ENCODE peak calls at places on chromosomes 7 and 10, in seven cellular contexts. B is activated CD8-positive, alpha-beta T cell treated with anti-CD3 and anti-CD28 coated beads, Interleukin-2, amount 10 ng/mL, durations not matched to agents 7 days and 5 days; R is nephron progenitor cell; O is left lobe of liver; F is T47D; E is neural crest cell; V is glutamatergic neuron. Y is an unnamed sample.

GRCh38 chr7:158759749-158760444 is 55.3 kb upstream of the NCAPG2 start:
- DNase-seq in B (peak; percentile 9), R (no peak), O (peak; percentile 14), F (no peak), E (no peak), V (no peak), Y (no peak)

GRCh38 chr7:132352774-132353173 is 223.5 kb downstream of the PLXNA4 start:
- DNase-seq in B (no peak), R (no peak), O (no peak), F (no peak), E (no peak), V (no peak), Y (no peak)

GRCh38 chr10:76973091-76973514 is 664.5 kb downstream of the KCNMA1 start:
- DNase-seq in B (no peak), R (no peak), O (no peak), F (no peak), E (no peak), V (no peak), Y (no peak)

GRCh38 chr7:157671358-157672255 is 334.8 kb downstream of the DNAJB6 start:
- DNase-seq in B (no peak), R (no peak), O (no peak), F (no peak), E (no peak), V (no peak), Y (peak; percentile 41)

GRCh38 chr10:50291261-50291850 is 40.0 kb upstream of the ASAH2 start:
- DNase-seq in B (no peak), R (no peak), O (no peak), F (no peak), E (no peak), V (no peak), Y (no peak)

GRCh38 chr10:83371696-83372490 is 767.4 kb upstream of the GHITM start:
- DNase-seq in B (no peak), R (no peak), O (no peak), F (no peak), E (no peak), V (no peak), Y (no peak)

GRCh38 chr7:155381852-155382801 is 75.8 kb upstream of the EN2 start:
- DNase-seq in B (no peak), R (peak; percentile 52), O (no peak), F (no peak), E (no peak), V (peak; percentile 47), Y (peak; percentile 75)

GRCh38 chr10:45239642-45240041 is 75.8 kb downstream of the OR13A1 start:
- DNase-seq in B (no peak), R (no peak), O (no peak), F (no peak), E (no peak), V (no peak), Y (no peak)

GRCh38 chr10:119233821-119234220 is 26.4 kb downstream of the GRK5 start:
- DNase-seq in B (no peak), R (no peak), O (no peak), F (no peak), E (no peak), V (no peak), Y (no peak)

GRCh38 chr7:98133181-98133580 is 26.5 kb downstream of the LMTK2 start:
- DNase-seq in B (peak; percentile 51), R (no peak), O (no peak), F (no peak), E (no peak), V (no peak), Y (no peak)

GRCh38 chr7:44587843-44588711 is 6.0 kb upstream of the TMED4 start:
- DNase-seq in B (peak; percentile 81), R (no peak), O (no peak), F (no peak), E (no peak), V (no peak), Y (peak; percentile 23)

GRCh38 chr10:69335063-69335587 is 56.8 kb downstream of the HK1 start:
- DNase-seq in B (peak; percentile 50), R (no peak), O (peak; percentile 53), F (no peak), E (no peak), V (no peak), Y (no peak)

GRCh38 chr7:75920431-75921161 is 5.6 kb downstream of the POR start:
- DNase-seq in B (no peak), R (no peak), O (peak; percentile 94), F (no peak), E (no peak), V (no peak), Y (no peak)

GRCh38 chr7:1247527-1248041 is 14.9 kb downstream of the UNCX start:
- DNase-seq in B (no peak), R (peak; percentile 66), O (no peak), F (no peak), E (no peak), V (peak; percentile 81), Y (peak; percentile 81)

GRCh38 chr7:79497728-79498127 is 44.3 kb upstream of the MAGI2 start:
- DNase-seq in B (no peak), R (no peak), O (no peak), F (no peak), E (no peak), V (no peak), Y (no peak)

GRCh38 chr10:114648368-114648767 is 9.7 kb downstream of the ABLIM1 start:
- DNase-seq in B (no peak), R (no peak), O (no peak), F (no peak), E (no peak), V (no peak), Y (no peak)

GRCh38 chr7:50655020-50655419 is 89.8 kb upstream of the DDC start:
- DNase-seq in B (no peak), R (no peak), O (peak; percentile 27), F (no peak), E (no peak), V (no peak), Y (no peak)

GRCh38 chr10:79316671-79317431 is 30.4 kb upstream of the PPIF start:
- DNase-seq in B (peak; percentile 51), R (no peak), O (no peak), F (no peak), E (no peak), V (no peak), Y (no peak)

GRCh38 chr10:70478191-70479160 is at the start of gene PALD1:
- DNase-seq in B (peak; percentile 54), R (peak; percentile 81), O (peak; percentile 63), F (peak; percentile 54), E (peak; percentile 49), V (peak; percentile 62), Y (peak; percentile 82)

GRCh38 chr7:39613577-39613976 is 9.8 kb upstream of the RALA start:
- DNase-seq in B (no peak), R (no peak), O (no peak), F (no peak), E (no peak), V (no peak), Y (no peak)

GRCh38 chr10:128563387-128563786 is 437.2 kb upstream of the MKI67 start:
- DNase-seq in B (peak; percentile 1), R (no peak), O (no peak), F (no peak), E (no peak), V (no peak), Y (no peak)

GRCh38 chr10:87541114-87541513 is 36.4 kb downstream of the MINPP1 start:
- DNase-seq in B (no peak), R (no peak), O (no peak), F (no peak), E (no peak), V (no peak), Y (no peak)

GRCh38 chr10:49518982-49519578 is 19.8 kb downstream of the ERCC6 start:
- DNase-seq in B (peak; percentile 60), R (peak; percentile 40), O (no peak), F (peak; percentile 64), E (peak; percentile 44), V (no peak), Y (peak; percentile 58)

Y was measured in retina.